ENCODE peak calls at places on chromosomes 3 and 15, in six cellular contexts. S is fibroblast of lung, T is endodermal cell, U is adrenal gland, D is hepatocyte, V is GM23248. K is an unnamed sample.

GRCh38 chr3:193701896-193702644 is 109.1 kb downstream of the OPA1 start:
- DNase-seq in S (peak; percentile 90), T (no peak), U (no peak), D (no peak), V (peak; percentile 29), K (no peak)

GRCh38 chr3:158911586-158911985 is 109.7 kb downstream of the MFSD1 start:
- DNase-seq in S (no peak), T (no peak), U (no peak), D (no peak), V (peak; percentile 12), K (no peak)

GRCh38 chr15:69903476-69904295 is 194.0 kb downstream of the TLE3 start:
- DNase-seq in S (peak; percentile 37), T (no peak), U (no peak), D (no peak), V (peak; percentile 72), K (no peak)

GRCh38 chr3:197801801-197802504 is 10.9 kb downstream of the LRCH3 start:
- DNase-seq in S (peak; percentile 54), T (no peak), U (no peak), D (no peak), V (peak; percentile 73), K (peak; percentile 37)

GRCh38 chr3:71581451-71581980 is 2.0 kb downstream of the FOXP1 start:
- DNase-seq in S (peak; percentile 25), T (peak; percentile 79), U (peak; percentile 40), D (peak; percentile 50), V (peak; percentile 65), K (no peak)

GRCh38 chr3:64440498-64440897 is 215.2 kb upstream of the PRICKLE2 start:
- DNase-seq in S (peak; percentile 94), T (no peak), U (peak; percentile 75), D (peak; percentile 34), V (peak; percentile 59), K (no peak)

GRCh38 chr3:101249512-101249911 is 70.9 kb downstream of the IMPG2 start:
- DNase-seq in S (no peak), T (no peak), U (no peak), D (no peak), V (no peak), K (no peak)

GRCh38 chr15:68576253-68577236 is 2.2 kb upstream of the CORO2B start:
- DNase-seq in S (no peak), T (no peak), U (no peak), D (no peak), V (no peak), K (no peak)

GRCh38 chr3:111484666-111485065 is 57.3 kb upstream of the CD96 start:
- DNase-seq in S (peak; percentile 34), T (no peak), U (no peak), D (no peak), V (peak; percentile 30), K (no peak)

GRCh38 chr3:27127195-27127594 is 242.0 kb downstream of the NEK10 start:
- DNase-seq in S (no peak), T (no peak), U (no peak), D (no peak), V (no peak), K (no peak)

GRCh38 chr15:77419050-77419835 is 661 bp downstream of the PEAK1 start:
- DNase-seq in S (peak; percentile 72), T (peak; percentile 80), U (peak; percentile 34), D (peak; percentile 66), V (peak; percentile 69), K (no peak)

GRCh38 chr3:104523136-104523535 is 843.6 kb upstream of the ALCAM start:
- DNase-seq in S (peak; percentile 4), T (no peak), U (no peak), D (no peak), V (no peak), K (no peak)

GRCh38 chr15:101510212-101511197 is 21.0 kb upstream of the PCSK6 start:
- DNase-seq in S (no peak), T (no peak), U (no peak), D (no peak), V (no peak), K (no peak)

GRCh38 chr15:79872358-79873017 is 24.3 kb downstream of the MTHFS start:
- DNase-seq in S (peak; percentile 85), T (peak; percentile 49), U (no peak), D (no peak), V (peak; percentile 27), K (no peak)

GRCh38 chr3:161695811-161696210 is 199.2 kb downstream of the OTOL1 start:
- DNase-seq in S (peak; percentile 0), T (no peak), U (no peak), D (no peak), V (no peak), K (no peak)

GRCh38 chr3:161694682-161695586 is 198.3 kb downstream of the OTOL1 start:
- DNase-seq in S (no peak), T (no peak), U (no peak), D (no peak), V (no peak), K (no peak)

GRCh38 chr3:161689699-161690098 is 193.1 kb downstream of the OTOL1 start:
- DNase-seq in S (no peak), T (no peak), U (no peak), D (no peak), V (no peak), K (no peak)

GRCh38 chr3:161691677-161692076 is 195.1 kb downstream of the OTOL1 start:
- DNase-seq in S (no peak), T (no peak), U (no peak), D (no peak), V (no peak), K (no peak)
- H3K4me3 ChIP-seq in S (no peak overlapping the region), T (no peak overlapping the region), U (no peak overlapping the region), D (no peak overlapping the region), V (no peak overlapping the region), K (no peak overlapping the region)

GRCh38 chr15:85004551-85004950 is 22.9 kb downstream of the PDE8A start:
- DNase-seq in S (no peak), T (no peak), U (no peak), D (no peak), V (no peak), K (no peak)

GRCh38 chr15:85002517-85002916 is 20.9 kb downstream of the PDE8A start:
- DNase-seq in S (peak; percentile 74), T (no peak), U (no peak), D (no peak), V (no peak), K (no peak)

GRCh38 chr15:85005744-85006143 is 24.1 kb downstream of the PDE8A start:
- DNase-seq in S (no peak), T (no peak), U (no peak), D (no peak), V (no peak), K (no peak)

GRCh38 chr15:85005319-85005718 is 23.7 kb downstream of the PDE8A start:
- DNase-seq in S (no peak), T (no peak), U (no peak), D (no peak), V (no peak), K (no peak)

DNA sequence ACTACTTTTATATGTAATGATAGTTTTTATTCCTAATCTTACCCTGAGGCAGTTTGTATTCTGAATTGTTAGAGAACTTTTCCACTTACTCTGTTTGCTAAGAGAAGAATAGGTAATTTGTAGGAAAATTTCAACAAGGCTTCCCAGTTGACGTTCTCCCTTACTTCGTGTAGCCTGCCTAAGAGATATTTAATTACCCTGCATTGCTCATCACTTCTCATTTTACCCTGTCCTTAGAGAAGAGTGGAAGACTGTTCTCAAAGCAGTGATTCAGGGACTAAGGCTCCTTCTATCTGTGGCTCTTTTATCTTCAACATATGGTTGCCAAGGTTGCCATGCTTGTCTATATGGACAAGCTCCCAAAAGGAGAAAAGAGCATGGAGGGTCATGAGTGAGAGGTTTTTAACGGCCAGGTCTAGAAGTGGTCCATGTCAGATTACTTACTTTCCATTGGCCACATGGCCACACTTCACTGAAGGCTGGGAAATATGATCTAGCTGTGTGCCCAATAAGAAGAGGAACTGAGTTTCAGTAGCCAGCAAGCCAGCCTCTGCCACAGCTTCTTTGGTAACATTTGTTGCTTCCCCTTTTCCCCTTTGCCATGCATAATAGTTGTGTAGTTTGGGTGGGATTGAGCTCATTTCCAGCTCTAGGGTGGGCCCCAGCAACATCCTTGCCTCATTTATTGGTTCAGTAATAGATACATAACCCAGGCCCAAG is 22.1 kb downstream of the PDE8A start:
- DNase-seq in S (no peak), T (no peak), U (no peak), D (no peak), V (no peak), K (no peak)
- H3K4me1 ChIP-seq in S (peaks cover 3% of the 10 kb centered on the region), T (no peaks in the 10 kb centered on the region), U (peaks cover 84% of the 10 kb centered on the region), D (peaks cover 27% of the 10 kb centered on the region), V (no peaks in the 10 kb centered on the region), K (no peaks in the 10 kb centered on the region)

GRCh38 chr3:196082471-196082971 is 631 bp upstream of the TFRC start:
- DNase-seq in S (no peak), T (no peak), U (no peak), D (no peak), V (no peak), K (no peak)

GRCh38 chr3:196080997-196081833 is 675 bp downstream of the TFRC start:
- DNase-seq in S (peak; percentile 36), T (peak; percentile 82), U (peak; percentile 81), D (peak; percentile 84), V (peak; percentile 75), K (peak; percentile 32)

GRCh38 chr3:196081834-196082470 is at the start of gene TFRC:
- DNase-seq in S (peak; percentile 85), T (peak; percentile 98), U (peak; percentile 95), D (peak; percentile 98), V (peak; percentile 95), K (peak; percentile 88)

GRCh38 chr3:196076721-196077120 is 5.2 kb downstream of the TFRC start:
- DNase-seq in S (no peak), T (no peak), U (no peak), D (no peak), V (no peak), K (no peak)

GRCh38 chr3:196080517-196080841 is 1.4 kb downstream of the TFRC start:
- DNase-seq in S (no peak), T (no peak), U (no peak), D (no peak), V (no peak), K (no peak)
- H3K4me3 ChIP-seq in S (peak overlapping the region; percentile 63), T (peak overlapping the region; percentile 97), U (no peak overlapping the region), D (peak overlapping the region; percentile 89), V (peak overlapping the region; percentile 96), K (peak overlapping the region; percentile 98)

GRCh38 chr3:11545186-11545851 is 98.4 kb downstream of the VGLL4 start:
- DNase-seq in S (no peak), T (peak; percentile 77), U (peak; percentile 4), D (no peak), V (peak; percentile 54), K (no peak)

GRCh38 chr3:11546657-11547302 is 96.9 kb downstream of the VGLL4 start:
- DNase-seq in S (no peak), T (no peak), U (peak; percentile 6), D (no peak), V (no peak), K (peak; percentile 39)

GRCh38 chr3:11548721-11549131 is 95.0 kb downstream of the VGLL4 start:
- DNase-seq in S (peak; percentile 92), T (no peak), U (peak; percentile 42), D (no peak), V (peak; percentile 85), K (peak; percentile 37)

GRCh38 chr3:11549580-11550140 is 94.1 kb downstream of the VGLL4 start:
- DNase-seq in S (no peak), T (no peak), U (peak; percentile 0), D (no peak), V (peak; percentile 58), K (no peak)

DNA sequence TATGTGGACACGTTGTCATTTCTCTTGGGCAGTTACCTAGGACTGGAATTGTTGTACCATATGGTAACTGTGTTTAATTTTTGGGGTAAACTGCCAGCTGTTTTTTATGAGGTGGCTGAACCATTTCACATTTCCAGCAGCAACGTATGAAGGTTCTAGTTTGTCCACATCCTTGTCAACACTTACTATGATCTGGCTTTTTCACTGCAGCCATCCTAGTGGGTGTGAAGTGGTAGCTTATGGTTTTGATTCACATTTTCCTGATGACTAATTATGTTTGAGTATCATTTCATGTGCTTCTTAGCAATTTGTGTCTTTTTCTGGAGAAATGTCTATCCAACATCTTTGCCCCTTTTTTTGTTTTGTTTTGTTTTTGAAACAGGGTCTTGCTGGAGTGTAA is 96.2 kb downstream of the VGLL4 start:
- DNase-seq in S (no peak), T (no peak), U (no peak), D (no peak), V (peak; percentile 34), K (no peak)
- H3K4me1 ChIP-seq in S (no peaks in the 10 kb centered on the region), T (no peaks in the 10 kb centered on the region), U (peaks cover 9% of the 10 kb centered on the region), D (peaks cover 14% of the 10 kb centered on the region), V (peaks cover 53% of the 10 kb centered on the region), K (no peaks in the 10 kb centered on the region)